ENCODE peak calls at places on chromosome 6, in ten cellular contexts. F, I, O, D, N, R, Q, A, V and Z are unnamed samples.

GRCh38 chr6:44898296-44898930 is 429.7 kb upstream of the RUNX2 start:
- DNase-seq in F (no peak), I (peak), O (peak), D (no peak), N (peak), R (no peak), Q (no peak), A (peak), V (no peak), Z (no peak)

GRCh38 chr6:40788661-40789111 is 201.5 kb upstream of the LRFN2 start:
- DNase-seq in F (peak), I (no peak), O (no peak), D (no peak), N (peak), R (no peak), Q (no peak), A (no peak), V (no peak), Z (no peak)

GRCh38 chr6:157561929-157562810 is 181.2 kb downstream of the ZDHHC14 start:
- DNase-seq in F (no peak), I (no peak), O (no peak), D (no peak), N (no peak), R (no peak), Q (no peak), A (no peak), V (no peak), Z (no peak)

GRCh38 chr6:149990109-149990671 is 26.4 kb downstream of the ULBP1 start:
- DNase-seq in F (no peak), I (no peak), O (no peak), D (no peak), N (peak), R (no peak), Q (no peak), A (no peak), V (no peak), Z (no peak)

GRCh38 chr6:14665827-14666724 is 548.5 kb downstream of the CD83 start:
- DNase-seq in F (no peak), I (peak), O (no peak), D (peak), N (peak), R (no peak), Q (no peak), A (peak), V (peak), Z (no peak)

GRCh38 chr6:85620308-85620707 is 22.4 kb downstream of the SYNCRIP start:
- DNase-seq in F (no peak), I (no peak), O (no peak), D (no peak), N (peak), R (no peak), Q (no peak), A (no peak), V (no peak), Z (no peak)

GRCh38 chr6:56246941-56247653 is at the start of gene COL21A1:
- DNase-seq in F (peak), I (no peak), O (peak), D (peak), N (peak), R (peak), Q (peak), A (peak), V (peak), Z (no peak)

GRCh38 chr6:91352878-91353277 is 766.0 kb upstream of the MAP3K7 start:
- DNase-seq in F (no peak), I (no peak), O (no peak), D (no peak), N (no peak), R (no peak), Q (peak), A (peak), V (no peak), Z (no peak)

GRCh38 chr6:35381132-35381531 is 38.8 kb downstream of the PPARD start:
- DNase-seq in F (no peak), I (no peak), O (no peak), D (no peak), N (peak), R (no peak), Q (no peak), A (no peak), V (no peak), Z (no peak)

GRCh38 chr6:26224940-26225847 is 138.0 kb downstream of the HFE start:
- DNase-seq in F (no peak), I (peak), O (peak), D (no peak), N (peak), R (no peak), Q (no peak), A (peak), V (no peak), Z (no peak)

GRCh38 chr6:44053760-44054556 is 73.3 kb downstream of the MRPL14 start:
- DNase-seq in F (no peak), I (peak), O (peak), D (no peak), N (peak), R (no peak), Q (no peak), A (no peak), V (no peak), Z (no peak)

GRCh38 chr6:52403627-52404026 is 16.5 kb upstream of the EFHC1 start:
- DNase-seq in F (no peak), I (peak), O (no peak), D (no peak), N (no peak), R (peak), Q (no peak), A (peak), V (no peak), Z (no peak)

GRCh38 chr6:111874030-111874425 is 776 bp upstream of the FYN start:
- DNase-seq in F (no peak), I (no peak), O (no peak), D (peak), N (peak), R (peak), Q (no peak), A (peak), V (no peak), Z (peak)

GRCh38 chr6:7912736-7913517 is 2.3 kb upstream of the TXNDC5 start:
- DNase-seq in F (no peak), I (no peak), O (no peak), D (no peak), N (no peak), R (no peak), Q (no peak), A (no peak), V (no peak), Z (no peak)

GRCh38 chr6:110329348-110329728 is 28.8 kb downstream of the METTL24 start:
- DNase-seq in F (no peak), I (no peak), O (no peak), D (no peak), N (peak), R (no peak), Q (peak), A (no peak), V (no peak), Z (no peak)

GRCh38 chr6:115591973-115592486 is 468.7 kb downstream of the FRK start:
- DNase-seq in F (no peak), I (peak), O (no peak), D (no peak), N (peak), R (no peak), Q (no peak), A (peak), V (no peak), Z (no peak)

GRCh38 chr6:32432050-32432450 is 7.6 kb upstream of the HLA-DRA start:
- DNase-seq in F (no peak), I (no peak), O (peak), D (no peak), N (peak), R (no peak), Q (no peak), A (peak), V (no peak), Z (peak)

GRCh38 chr6:125444234-125444949 is 142.6 kb upstream of the HDDC2 start:
- DNase-seq in F (no peak), I (no peak), O (peak), D (peak), N (no peak), R (peak), Q (peak), A (no peak), V (no peak), Z (no peak)

GRCh38 chr6:85675030-85675819 is 32.5 kb upstream of the SYNCRIP start:
- DNase-seq in F (no peak), I (peak), O (peak), D (no peak), N (peak), R (no peak), Q (no peak), A (peak), V (no peak), Z (no peak)

GRCh38 chr6:138237463-138237862 is 19.2 kb upstream of the PBOV1 start:
- DNase-seq in F (no peak), I (no peak), O (no peak), D (no peak), N (no peak), R (no peak), Q (no peak), A (no peak), V (no peak), Z (no peak)

GRCh38 chr6:137927777-137928218 is 60.7 kb downstream of the TNFAIP3 start:
- DNase-seq in F (no peak), I (peak), O (peak), D (no peak), N (no peak), R (no peak), Q (no peak), A (no peak), V (no peak), Z (peak)

GRCh38 chr6:129903082-129903481 is 42.0 kb upstream of the TMEM244 start:
- DNase-seq in F (no peak), I (no peak), O (no peak), D (no peak), N (no peak), R (no peak), Q (no peak), A (no peak), V (no peak), Z (no peak)

GRCh38 chr6:122717350-122717749 is 62.2 kb upstream of the FABP7 start:
- DNase-seq in F (no peak), I (no peak), O (peak), D (no peak), N (peak), R (peak), Q (no peak), A (peak), V (no peak), Z (no peak)

GRCh38 chr6:100078509-100078908 is 84.5 kb upstream of the MCHR2 start:
- DNase-seq in F (no peak), I (peak), O (peak), D (no peak), N (peak), R (no peak), Q (no peak), A (peak), V (no peak), Z (peak)

GRCh38 chr6:163572612-163573011 is 158.1 kb downstream of the QKI start:
- DNase-seq in F (no peak), I (no peak), O (peak), D (no peak), N (no peak), R (no peak), Q (no peak), A (no peak), V (no peak), Z (no peak)

GRCh38 chr6:97440590-97441176 is 157.7 kb upstream of the MMS22L start:
- DNase-seq in F (no peak), I (peak), O (peak), D (no peak), N (peak), R (peak), Q (no peak), A (peak), V (no peak), Z (no peak)

GRCh38 chr6:56860466-56860865 is 94.4 kb upstream of the BEND6 start:
- DNase-seq in F (no peak), I (peak), O (peak), D (no peak), N (peak), R (no peak), Q (no peak), A (peak), V (no peak), Z (no peak)

GRCh38 chr6:5665173-5665572 is 341.6 kb downstream of the NRN1 start:
- DNase-seq in F (no peak), I (no peak), O (no peak), D (no peak), N (no peak), R (no peak), Q (no peak), A (no peak), V (no peak), Z (peak)

GRCh38 chr6:161168281-161168891 is 105.5 kb downstream of the AGPAT4 start:
- DNase-seq in F (no peak), I (peak), O (peak), D (peak), N (peak), R (peak), Q (no peak), A (peak), V (no peak), Z (no peak)

GRCh38 chr6:169398342-169399105 is 144.9 kb upstream of the THBS2 start:
- DNase-seq in F (no peak), I (peak), O (no peak), D (no peak), N (peak), R (no peak), Q (no peak), A (no peak), V (no peak), Z (no peak)

GRCh38 chr6:16576391-16577368 is 184.6 kb downstream of the ATXN1 start:
- DNase-seq in F (no peak), I (no peak), O (no peak), D (no peak), N (no peak), R (no peak), Q (no peak), A (peak), V (no peak), Z (no peak)

GRCh38 chr6:164690702-164691500 is 618.5 kb downstream of the C6orf118 start:
- DNase-seq in F (no peak), I (no peak), O (no peak), D (no peak), N (no peak), R (no peak), Q (no peak), A (no peak), V (no peak), Z (no peak)

GRCh38 chr6:41518118-41518517 is 28.1 kb upstream of the FOXP4 start:
- DNase-seq in F (no peak), I (no peak), O (peak), D (no peak), N (no peak), R (no peak), Q (no peak), A (peak), V (peak), Z (no peak)

GRCh38 chr6:157726892-157727628 is 96.0 kb upstream of the SNX9 start:
- DNase-seq in F (peak), I (no peak), O (no peak), D (peak), N (no peak), R (peak), Q (peak), A (no peak), V (no peak), Z (no peak)

GRCh38 chr6:73051147-73051546 is 174.1 kb downstream of the KHDC1L start:
- DNase-seq in F (no peak), I (no peak), O (no peak), D (no peak), N (no peak), R (no peak), Q (no peak), A (no peak), V (no peak), Z (no peak)

GRCh38 chr6:136959471-136959891 is 37.4 kb downstream of the SLC35D3 start:
- DNase-seq in F (no peak), I (no peak), O (peak), D (no peak), N (no peak), R (no peak), Q (no peak), A (no peak), V (peak), Z (no peak)

DNA sequence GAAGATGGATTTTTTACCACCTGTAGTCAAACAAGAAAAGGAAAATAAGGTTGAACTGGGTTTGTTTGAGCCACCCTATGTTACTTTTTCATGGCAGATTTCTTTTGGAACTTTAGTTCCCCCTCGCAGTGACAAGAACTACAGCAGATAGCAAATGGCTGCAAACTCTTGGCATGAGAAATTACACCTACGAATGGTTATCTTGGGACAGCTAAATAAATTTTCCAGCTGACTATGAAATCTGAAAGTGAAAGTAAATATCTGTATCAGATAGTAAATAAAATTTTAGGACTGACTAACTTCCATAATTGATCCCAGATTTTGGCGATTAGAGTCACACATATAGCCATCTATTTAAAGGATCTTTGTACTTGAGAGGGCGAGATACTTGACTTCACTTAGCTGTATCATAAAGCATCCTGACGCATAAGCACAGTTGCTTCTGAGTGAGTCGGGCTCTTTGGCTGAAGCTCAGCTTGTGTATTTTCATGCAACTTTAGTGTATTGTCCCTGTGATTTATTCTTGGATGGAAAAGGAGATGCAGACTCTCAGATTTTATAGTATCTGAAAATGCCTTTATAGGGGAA is 125.3 kb upstream of the B3GAT2 start:
- DNase-seq in F (no peak), I (no peak), O (no peak), D (no peak), N (peak), R (no peak), Q (no peak), A (no peak), V (no peak), Z (no peak)
- H3K4me3 ChIP-seq in F (no peak), I (no peak), O (no peak), D (peak), N (peak), R (no peak), Q (no peak), A (no peak), V (peak), Z (no peak)

GRCh38 chr6:37259191-37259590 is 1.2 kb upstream of the TMEM217 start:
- DNase-seq in F (no peak), I (peak), O (no peak), D (no peak), N (peak), R (no peak), Q (no peak), A (peak), V (no peak), Z (no peak)
- H3K4me3 ChIP-seq in F (no peak), I (peak), O (no peak), D (no peak), N (peak), R (no peak), Q (no peak), A (peak), V (no peak), Z (peak)

DNA sequence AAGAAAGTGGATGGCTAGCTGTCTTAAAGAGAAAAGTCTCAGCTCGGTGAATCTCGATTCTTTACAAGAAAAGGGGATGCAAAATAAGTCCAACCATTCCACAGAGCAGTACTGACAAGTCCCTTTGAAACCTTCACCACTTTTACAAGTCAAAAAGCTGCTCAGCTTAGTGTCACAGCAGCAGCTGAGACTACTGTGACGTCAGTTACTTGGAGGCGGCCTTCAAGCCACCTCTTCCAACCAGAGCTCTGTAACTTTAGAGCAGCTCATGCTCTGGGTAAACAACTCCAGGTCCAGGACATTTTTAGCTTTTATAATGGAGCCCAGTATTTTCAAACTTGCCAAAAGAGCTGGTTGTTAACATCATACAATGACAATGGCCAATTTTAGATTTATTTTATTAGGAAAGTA is at the start of gene KIAA0408:
- DNase-seq in F (peak), I (peak), O (peak), D (peak), N (peak), R (peak), Q (peak), A (peak), V (peak), Z (no peak)
- H3K4me3 ChIP-seq in F (no peak), I (no peak), O (no peak), D (peak), N (peak), R (no peak), Q (no peak), A (no peak), V (peak), Z (no peak)

GRCh38 chr6:81995548-81996289 is 243.2 kb upstream of the TENT5A start:
- DNase-seq in F (no peak), I (peak), O (peak), D (no peak), N (peak), R (no peak), Q (no peak), A (peak), V (no peak), Z (no peak)

GRCh38 chr6:81998432-81998831 is 246.0 kb upstream of the TENT5A start:
- DNase-seq in F (no peak), I (peak), O (no peak), D (no peak), N (peak), R (no peak), Q (no peak), A (no peak), V (no peak), Z (no peak)

GRCh38 chr6:81997091-81997926 is 244.8 kb upstream of the TENT5A start:
- DNase-seq in F (no peak), I (peak), O (no peak), D (no peak), N (peak), R (no peak), Q (no peak), A (peak), V (no peak), Z (no peak)

GRCh38 chr6:81999270-81999669 is 246.8 kb upstream of the TENT5A start:
- DNase-seq in F (no peak), I (no peak), O (no peak), D (no peak), N (no peak), R (no peak), Q (no peak), A (no peak), V (no peak), Z (no peak)

DNA sequence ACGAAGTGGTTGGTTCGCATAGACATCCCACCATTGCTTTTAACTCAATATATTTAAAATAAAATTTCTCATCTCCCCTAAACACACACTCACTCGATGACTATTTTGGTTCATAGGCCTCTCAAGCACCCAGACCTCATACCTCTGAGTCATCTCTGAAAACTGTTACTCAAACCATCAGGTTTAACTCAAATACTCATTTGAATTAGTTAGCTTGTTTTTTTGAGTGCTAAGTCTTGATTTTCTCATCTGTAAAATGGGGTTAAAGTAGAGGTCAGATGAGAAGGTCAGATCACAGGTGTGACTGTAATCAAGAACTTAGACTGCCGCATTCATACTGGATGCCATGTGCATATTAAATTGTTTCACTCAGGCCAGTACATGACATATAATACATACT is 243.9 kb upstream of the TENT5A start:
- DNase-seq in F (no peak), I (peak), O (no peak), D (no peak), N (peak), R (no peak), Q (no peak), A (peak), V (no peak), Z (no peak)
- H3K4me3 ChIP-seq in F (no peak), I (no peak), O (no peak), D (no peak), N (peak), R (no peak), Q (no peak), A (no peak), V (no peak), Z (no peak)

GRCh38 chr6:46793138-46793537 is at the start of gene MEP1A:
- DNase-seq in F (no peak), I (no peak), O (no peak), D (no peak), N (no peak), R (no peak), Q (no peak), A (no peak), V (no peak), Z (no peak)
- H3K4me3 ChIP-seq in F (no peak), I (no peak), O (no peak), D (no peak), N (no peak), R (no peak), Q (no peak), A (no peak), V (no peak), Z (no peak)

GRCh38 chr6:2651536-2651935 is 99.2 kb downstream of the MYLK4 start:
- DNase-seq in F (no peak), I (no peak), O (no peak), D (no peak), N (no peak), R (no peak), Q (no peak), A (no peak), V (no peak), Z (no peak)
- H3K4me3 ChIP-seq in F (no peak), I (no peak), O (no peak), D (no peak), N (no peak), R (no peak), Q (no peak), A (no peak), V (no peak), Z (no peak)

GRCh38 chr6:11522819-11523218 is 14.7 kb upstream of the TMEM170B start:
- DNase-seq in F (no peak), I (no peak), O (no peak), D (peak), N (peak), R (no peak), Q (no peak), A (peak), V (no peak), Z (no peak)
- H3K4me3 ChIP-seq in F (no peak), I (no peak), O (no peak), D (no peak), N (no peak), R (no peak), Q (no peak), A (no peak), V (no peak), Z (no peak)